ENCODE peak calls at places on chromosomes 3 and 15, in five cellular contexts. L is AG10803, E is omental fat pad, A is fibroblast of villous mesenchyme, V is osteocyte. G is an unnamed sample.

GRCh38 chr3:161700998-161701397 is 204.4 kb downstream of the OTOL1 start:
- DNase-seq in E (no peak), L (no peak), V (no peak), A (peak), G (no peak)

GRCh38 chr3:120625199-120625598 is 29.1 kb downstream of the NDUFB4 start:
- DNase-seq in L (peak), A (no peak), E (no peak), V (no peak), G (no peak)

GRCh38 chr15:61115679-61116078 is 113.4 kb downstream of the RORA start:
- DNase-seq in A (no peak), E (no peak), V (no peak), L (peak), G (no peak)

GRCh38 chr3:63364495-63364894 is 86.4 kb downstream of the SYNPR start:
- DNase-seq in L (peak), V (no peak), A (peak), E (no peak), G (no peak)

GRCh38 chr3:33355611-33356010 is 78.4 kb downstream of the FBXL2 start:
- DNase-seq in V (no peak), E (no peak), L (peak), A (peak), G (no peak)

GRCh38 chr3:1007890-1008289 is 84.9 kb upstream of the CNTN6 start:
- DNase-seq in L (peak), A (peak), E (no peak), V (no peak), G (no peak)

GRCh38 chr3:111851511-111851954 is 7.5 kb upstream of the PHLDB2 start:
- DNase-seq in L (peak), E (no peak), V (no peak), A (peak), G (no peak)

GRCh38 chr3:174002543-174002942 is 605.0 kb downstream of the NLGN1 start:
- DNase-seq in A (peak), L (no peak), E (no peak), V (no peak), G (no peak)

GRCh38 chr3:43869491-43869890 is 178.8 kb downstream of the ABHD5 start:
- DNase-seq in A (no peak), E (no peak), V (peak), L (no peak), G (no peak)

GRCh38 chr3:103787164-103787871 is 1352.5 kb downstream of the ZPLD1 start:
- DNase-seq in E (no peak), L (no peak), V (no peak), A (no peak), G (no peak)

GRCh38 chr3:72738752-72739520 is 109.3 kb downstream of the SHQ1 start:
- DNase-seq in A (peak), E (no peak), L (peak), V (no peak), G (peak)

GRCh38 chr3:134327594-134327975 is 46.7 kb downstream of the AMOTL2 start:
- DNase-seq in L (peak), V (no peak), A (peak), E (no peak), G (no peak)

GRCh38 chr15:72445426-72445825 is 28.7 kb upstream of the ARIH1 start:
- DNase-seq in A (no peak), V (no peak), E (no peak), L (no peak), G (no peak)

GRCh38 chr3:54146383-54147239 is 24.3 kb downstream of the CACNA2D3 start:
- DNase-seq in V (no peak), A (peak), L (peak), E (no peak), G (peak)

GRCh38 chr3:117962750-117963149 is 1071.9 kb downstream of the IGSF11 start:
- DNase-seq in L (peak), V (no peak), E (no peak), A (no peak), G (no peak)

GRCh38 chr3:128198313-128198712 is 45.0 kb downstream of the EEFSEC start:
- DNase-seq in V (no peak), A (no peak), L (no peak), E (no peak), G (no peak)

GRCh38 chr3:169664034-169664820 is 715 bp upstream of the MECOM start:
- DNase-seq in E (no peak), V (no peak), A (no peak), L (no peak), G (no peak)

GRCh38 chr15:64837502-64837901 is 4.2 kb upstream of the PLEKHO2 start:
- DNase-seq in L (no peak), E (no peak), A (no peak), V (no peak), G (no peak)

GRCh38 chr3:46857485-46858341 is 5.5 kb downstream of the MYL3 start:
- DNase-seq in E (no peak), A (no peak), V (no peak), L (no peak), G (peak)

GRCh38 chr3:94004301-94004910 is 24.0 kb downstream of the STX19 start:
- DNase-seq in L (peak), A (peak), E (no peak), V (no peak), G (no peak)

GRCh38 chr3:61168286-61168685 is 83.0 kb downstream of the FHIT start:
- DNase-seq in L (no peak), E (no peak), V (no peak), A (no peak), G (no peak)

GRCh38 chr15:87120555-87120954 is 1040.9 kb downstream of the AGBL1 start:
- DNase-seq in V (no peak), E (no peak), A (no peak), L (no peak), G (no peak)

GRCh38 chr3:170162630-170163029 is 18.9 kb downstream of the PHC3 start:
- DNase-seq in L (peak), V (no peak), E (no peak), A (peak), G (no peak)

GRCh38 chr3:30655187-30655812 is 48.9 kb downstream of the TGFBR2 start:
- DNase-seq in V (no peak), L (peak), E (no peak), A (no peak), G (no peak)

GRCh38 chr15:76065267-76065666 is 5.5 kb downstream of the TMEM266 start:
- DNase-seq in V (no peak), E (no peak), L (no peak), A (no peak), G (no peak)

GRCh38 chr3:80357761-80358160 is 590.0 kb upstream of the ROBO1 start:
- DNase-seq in A (no peak), L (no peak), E (no peak), V (no peak), G (no peak)

GRCh38 chr15:68528891-68529290 is 49.9 kb upstream of the CORO2B start:
- DNase-seq in L (no peak), V (no peak), A (no peak), E (no peak), G (no peak)

GRCh38 chr3:172201990-172202318 is 162.6 kb downstream of the FNDC3B start:
- DNase-seq in L (peak), V (no peak), E (no peak), A (peak), G (no peak)

GRCh38 chr3:180199396-180199795 is 162.7 kb upstream of the PEX5L start:
- DNase-seq in A (no peak), L (no peak), E (no peak), V (no peak), G (no peak)

GRCh38 chr3:4629095-4630007 is 136.2 kb downstream of the ITPR1 start:
- DNase-seq in E (no peak), A (no peak), L (no peak), V (no peak), G (no peak)

GRCh38 chr15:51846463-51847230 is 17.2 kb downstream of the TMOD3 start:
- DNase-seq in E (no peak), A (peak), V (no peak), L (peak), G (no peak)

GRCh38 chr3:175029828-175030227 is 170.7 kb downstream of the NAALADL2 start:
- DNase-seq in L (no peak), E (no peak), V (no peak), A (no peak), G (no peak)

DNA sequence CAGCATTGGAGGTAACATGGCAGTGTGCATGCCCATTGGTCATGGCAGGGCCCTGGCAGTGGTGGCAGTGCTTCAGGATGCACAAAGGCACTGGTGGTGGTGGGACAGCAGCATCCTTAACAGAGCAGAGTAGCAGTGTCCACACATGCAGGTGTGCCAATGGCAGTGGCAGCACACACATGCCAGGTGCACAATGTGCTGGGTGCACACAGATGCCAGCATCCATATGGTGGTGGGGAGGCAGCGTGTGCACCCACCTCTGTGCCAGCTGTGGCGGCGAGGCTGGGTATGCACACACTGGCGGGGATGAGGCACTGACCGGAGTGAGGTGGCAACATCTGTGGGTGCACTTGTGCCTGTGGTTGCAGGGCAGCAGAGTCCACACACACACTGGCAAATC is 150.6 kb downstream of the SI start:
- DNase-seq in L (no peak), A (no peak), E (no peak), V (no peak), G (no peak)
- TF ChIP-seq CTCF in L (no peak), A (no peak), E (no peak), V (no peak), G (no peak)

GRCh38 chr15:81323559-81323943 is 390 bp downstream of the STARD5 start:
- DNase-seq in E (no peak), A (no peak), V (no peak), L (no peak), G (no peak)

GRCh38 chr15:81323944-81324881 is at the start of gene STARD5:
- DNase-seq in V (peak), L (peak), E (peak), A (peak), G (peak)

GRCh38 chr15:81322708-81323253 is 1.2 kb downstream of the STARD5 start:
- DNase-seq in L (no peak), V (no peak), E (no peak), A (no peak), G (no peak)

GRCh38 chr15:81317642-81318017 is 6.3 kb downstream of the STARD5 start:
- DNase-seq in A (no peak), E (no peak), L (no peak), V (no peak), G (no peak)

GRCh38 chr15:81321667-81322066 is 2.3 kb downstream of the STARD5 start:
- DNase-seq in E (no peak), V (no peak), L (no peak), A (no peak), G (no peak)
- TF ChIP-seq CTCF in E (no peak), V (no peak), L (no peak), A (no peak), G (no peak)

GRCh38 chr3:13388816-13389215 is 31.3 kb downstream of the NUP210 start:
- DNase-seq in E (no peak), L (no peak), V (no peak), A (no peak), G (no peak)

GRCh38 chr3:13393427-13394360 is 26.4 kb downstream of the NUP210 start:
- DNase-seq in L (no peak), E (no peak), A (no peak), V (no peak), G (no peak)

GRCh38 chr3:13394363-13394762 is 25.8 kb downstream of the NUP210 start:
- DNase-seq in A (no peak), E (no peak), V (no peak), L (no peak), G (no peak)

GRCh38 chr3:13389378-13389777 is 30.7 kb downstream of the NUP210 start:
- DNase-seq in V (no peak), L (no peak), E (no peak), A (no peak), G (no peak)

GRCh38 chr3:13391308-13391707 is 28.8 kb downstream of the NUP210 start:
- DNase-seq in V (no peak), A (no peak), L (no peak), E (no peak), G (no peak)
- TF ChIP-seq CTCF in V (no peak), A (peak), L (no peak), E (no peak), G (peak)

DNA sequence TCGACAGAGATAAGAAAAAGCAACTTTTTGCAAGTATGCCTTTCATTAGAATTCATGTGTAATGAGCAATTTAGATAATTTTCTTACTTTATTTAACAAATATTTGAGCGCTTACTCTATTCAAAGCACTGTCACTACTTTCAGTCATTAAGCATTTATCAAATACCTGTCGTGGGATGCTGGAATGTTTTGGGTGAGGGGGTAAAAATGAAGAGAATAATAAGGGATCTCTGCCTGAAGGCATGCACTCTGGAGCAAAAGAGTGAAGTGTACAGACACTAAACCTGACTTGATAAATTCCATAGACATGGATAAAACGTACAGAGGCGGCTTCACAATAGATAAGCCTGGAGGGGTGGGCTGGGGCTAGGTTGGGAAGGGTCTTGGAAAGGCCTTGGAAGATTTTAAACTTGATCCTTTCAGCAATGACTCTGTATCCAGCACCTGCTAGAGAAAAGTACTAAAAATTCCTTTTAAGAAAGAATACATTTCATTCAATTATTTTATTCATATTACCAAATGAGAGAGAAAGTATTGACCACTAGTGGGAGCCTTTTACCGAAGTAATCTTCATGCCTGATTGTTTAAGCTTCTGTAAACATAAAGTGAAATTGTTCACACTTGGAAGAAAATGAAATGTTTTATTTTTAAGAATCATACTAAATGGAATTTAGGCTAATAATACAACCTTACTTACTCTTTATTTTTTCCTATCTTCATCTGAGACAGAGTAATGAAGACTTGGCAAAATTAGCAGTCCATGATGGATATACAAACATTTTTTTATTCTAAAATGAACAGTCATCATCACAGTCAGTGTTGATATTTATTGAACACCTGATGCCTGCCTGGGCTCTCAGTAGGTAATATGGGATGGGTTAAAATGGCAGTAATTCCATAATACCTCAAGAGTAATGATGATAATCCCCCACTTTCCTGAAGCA is 113.2 kb downstream of the PPP2R3A start:
- DNase-seq in L (peak), A (peak), V (no peak), E (no peak), G (no peak)
- TF ChIP-seq CTCF in L (peak), A (peak), V (peak), E (no peak), G (peak)

DNA sequence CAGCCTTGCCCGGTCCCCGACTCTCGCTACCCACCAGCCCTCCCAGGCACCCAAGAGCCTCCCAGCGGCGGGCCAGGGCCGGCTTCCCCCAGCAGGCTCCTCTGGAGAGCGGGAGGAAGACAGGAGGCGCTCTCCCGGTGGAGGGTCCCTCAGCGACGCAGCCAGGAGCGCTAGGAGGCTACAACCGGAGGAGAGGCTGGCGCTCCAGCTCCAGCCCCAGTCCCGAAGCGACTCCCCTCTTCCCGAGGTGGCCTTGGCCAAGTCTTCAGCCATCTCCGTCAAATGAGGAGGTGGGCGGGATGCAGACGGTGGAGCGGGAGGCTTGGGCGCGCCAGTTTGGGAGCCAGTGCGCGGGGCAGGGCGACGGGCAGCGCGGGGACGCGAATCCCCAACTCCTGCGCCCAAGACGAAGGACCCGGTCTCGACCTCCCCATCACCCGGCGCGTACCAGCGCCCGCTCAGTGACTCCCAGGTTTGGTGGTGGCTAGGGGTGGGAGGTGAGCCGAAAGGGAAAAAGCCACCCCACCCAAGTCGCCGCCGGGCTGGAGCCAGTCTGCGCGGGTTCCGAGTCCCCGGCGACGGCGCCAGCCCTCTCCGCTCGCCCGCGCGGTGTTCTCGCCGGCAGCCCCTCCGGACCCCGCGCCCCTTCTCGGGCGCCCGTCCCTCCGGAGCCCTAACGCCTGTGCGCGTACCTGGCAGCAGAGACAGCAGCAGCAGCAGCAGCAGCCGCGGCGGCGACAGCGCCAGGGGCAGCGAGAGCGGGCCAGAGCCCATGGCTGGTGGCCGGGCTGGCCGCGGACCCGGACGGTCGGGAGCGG is 566 bp downstream of the CHRNA3 start:
- DNase-seq in E (no peak), L (no peak), A (no peak), V (peak), G (peak)
- TF ChIP-seq CTCF in E (no peak), L (peak), A (peak), V (peak), G (no peak)

G was measured in mesothelial cell of epicardium.